ENCODE peak calls at places on chromosome 22, in ten cellular contexts. One of them, this sample, is unnamed.
A peak's percentile ranks its signal among the peaks of the same experiment; 100 is the strongest.

GRCh38 chr22:37819100-37819433 is 4.1 kb upstream of the GALR3 start:
- DNase-seq in choroid plexus epithelial cell: no peak
- DNase-seq in GM12865: no peak
- DNase-seq in pancreas: no peak
- DNase-seq in spleen: no peak
- DNase-seq in cardiac fibroblast: no peak
- DNase-seq in endodermal cell: no peak
- DNase-seq in dorsolateral prefrontal cortex: no peak
- DNase-seq in AG09309: no peak
- DNase-seq in lung: no peak
- DNase-seq in this sample: no peak

GRCh38 chr22:44003776-44004460 is 20.2 kb upstream of the PARVB start:
- DNase-seq in endodermal cell: peak; percentile 84
- DNase-seq in AG09309: no peak
- DNase-seq in cardiac fibroblast: no peak
- DNase-seq in GM12865: no peak
- DNase-seq in dorsolateral prefrontal cortex: no peak
- DNase-seq in pancreas: no peak
- DNase-seq in lung: no peak
- DNase-seq in spleen: peak; percentile 34
- DNase-seq in choroid plexus epithelial cell: peak; percentile 33
- DNase-seq in this sample: no peak

GRCh38 chr22:47009304-47010101 is 247.1 kb downstream of the TBC1D22A start:
- DNase-seq in choroid plexus epithelial cell: no peak
- DNase-seq in dorsolateral prefrontal cortex: no peak
- DNase-seq in pancreas: no peak
- DNase-seq in GM12865: no peak
- DNase-seq in endodermal cell: no peak
- DNase-seq in lung: no peak
- DNase-seq in cardiac fibroblast: no peak
- DNase-seq in spleen: no peak
- DNase-seq in AG09309: no peak
- DNase-seq in this sample: no peak

GRCh38 chr22:24834845-24835570 is 29.0 kb downstream of the SGSM1 start:
- DNase-seq in spleen: peak; percentile 10
- DNase-seq in dorsolateral prefrontal cortex: no peak
- DNase-seq in GM12865: peak; percentile 4
- DNase-seq in pancreas: peak; percentile 26
- DNase-seq in choroid plexus epithelial cell: peak; percentile 31
- DNase-seq in endodermal cell: peak; percentile 78
- DNase-seq in cardiac fibroblast: peak; percentile 28
- DNase-seq in lung: no peak
- DNase-seq in AG09309: no peak
- DNase-seq in this sample: no peak

GRCh38 chr22:23787910-23788309 is 1.1 kb downstream of the SMARCB1 start:
- DNase-seq in AG09309: no peak
- DNase-seq in GM12865: no peak
- DNase-seq in dorsolateral prefrontal cortex: no peak
- DNase-seq in spleen: no peak
- DNase-seq in choroid plexus epithelial cell: no peak
- DNase-seq in lung: no peak
- DNase-seq in endodermal cell: no peak
- DNase-seq in cardiac fibroblast: no peak
- DNase-seq in pancreas: no peak
- DNase-seq in this sample: no peak

GRCh38 chr22:24930678-24931077 is 15.8 kb downstream of the LHFPL7 start:
- DNase-seq in cardiac fibroblast: no peak
- DNase-seq in choroid plexus epithelial cell: no peak
- DNase-seq in GM12865: no peak
- DNase-seq in lung: no peak
- DNase-seq in dorsolateral prefrontal cortex: no peak
- DNase-seq in pancreas: no peak
- DNase-seq in AG09309: no peak
- DNase-seq in spleen: no peak
- DNase-seq in endodermal cell: no peak
- DNase-seq in this sample: no peak

GRCh38 chr22:37397246-37397645 is 30.0 kb downstream of the ELFN2 start:
- DNase-seq in GM12865: no peak
- DNase-seq in AG09309: no peak
- DNase-seq in spleen: no peak
- DNase-seq in pancreas: no peak
- DNase-seq in endodermal cell: no peak
- DNase-seq in choroid plexus epithelial cell: no peak
- DNase-seq in dorsolateral prefrontal cortex: no peak
- DNase-seq in lung: no peak
- DNase-seq in cardiac fibroblast: no peak
- DNase-seq in this sample: no peak

GRCh38 chr22:36510966-36511881 is 4.4 kb upstream of the FOXRED2 start:
- DNase-seq in dorsolateral prefrontal cortex: peak; percentile 41
- DNase-seq in endodermal cell: peak; percentile 88
- DNase-seq in lung: no peak
- DNase-seq in pancreas: no peak
- DNase-seq in choroid plexus epithelial cell: peak; percentile 76
- DNase-seq in AG09309: no peak
- DNase-seq in spleen: no peak
- DNase-seq in cardiac fibroblast: peak; percentile 67
- DNase-seq in GM12865: peak; percentile 60
- DNase-seq in this sample: no peak

GRCh38 chr22:41531736-41532477 is 12.4 kb downstream of the POLR3H start:
- DNase-seq in choroid plexus epithelial cell: no peak
- DNase-seq in endodermal cell: no peak
- DNase-seq in spleen: no peak
- DNase-seq in pancreas: no peak
- DNase-seq in cardiac fibroblast: no peak
- DNase-seq in dorsolateral prefrontal cortex: no peak
- DNase-seq in lung: no peak
- DNase-seq in AG09309: no peak
- DNase-seq in GM12865: no peak
- DNase-seq in this sample: no peak

GRCh38 chr22:37843746-37844089 is 416 bp downstream of the ANKRD54 start:
- DNase-seq in dorsolateral prefrontal cortex: peak; percentile 40
- DNase-seq in AG09309: no peak
- DNase-seq in spleen: peak; percentile 94
- DNase-seq in cardiac fibroblast: no peak
- DNase-seq in pancreas: peak; percentile 58
- DNase-seq in GM12865: peak; percentile 73
- DNase-seq in endodermal cell: no peak
- DNase-seq in lung: no peak
- DNase-seq in choroid plexus epithelial cell: peak; percentile 31
- DNase-seq in this sample: no peak

GRCh38 chr22:31150615-31151014 is 9.4 kb upstream of the RNF185 start:
- DNase-seq in spleen: no peak
- DNase-seq in AG09309: no peak
- DNase-seq in dorsolateral prefrontal cortex: no peak
- DNase-seq in pancreas: no peak
- DNase-seq in lung: no peak
- DNase-seq in cardiac fibroblast: no peak
- DNase-seq in choroid plexus epithelial cell: peak; percentile 29
- DNase-seq in GM12865: peak; percentile 14
- DNase-seq in endodermal cell: no peak
- DNase-seq in this sample: no peak
- TF ChIP-seq CTCF in spleen: no peak
- TF ChIP-seq CTCF in AG09309: peak; percentile 45
- TF ChIP-seq CTCF in dorsolateral prefrontal cortex: no peak
- TF ChIP-seq CTCF in pancreas: no peak
- TF ChIP-seq CTCF in lung: no peak
- TF ChIP-seq CTCF in cardiac fibroblast: peak; percentile 49
- TF ChIP-seq CTCF in choroid plexus epithelial cell: peak; percentile 61
- TF ChIP-seq CTCF in GM12865: peak; percentile 31
- TF ChIP-seq CTCF in endodermal cell: peak; percentile 70
- TF ChIP-seq CTCF in this sample: peak; percentile 39

DNA sequence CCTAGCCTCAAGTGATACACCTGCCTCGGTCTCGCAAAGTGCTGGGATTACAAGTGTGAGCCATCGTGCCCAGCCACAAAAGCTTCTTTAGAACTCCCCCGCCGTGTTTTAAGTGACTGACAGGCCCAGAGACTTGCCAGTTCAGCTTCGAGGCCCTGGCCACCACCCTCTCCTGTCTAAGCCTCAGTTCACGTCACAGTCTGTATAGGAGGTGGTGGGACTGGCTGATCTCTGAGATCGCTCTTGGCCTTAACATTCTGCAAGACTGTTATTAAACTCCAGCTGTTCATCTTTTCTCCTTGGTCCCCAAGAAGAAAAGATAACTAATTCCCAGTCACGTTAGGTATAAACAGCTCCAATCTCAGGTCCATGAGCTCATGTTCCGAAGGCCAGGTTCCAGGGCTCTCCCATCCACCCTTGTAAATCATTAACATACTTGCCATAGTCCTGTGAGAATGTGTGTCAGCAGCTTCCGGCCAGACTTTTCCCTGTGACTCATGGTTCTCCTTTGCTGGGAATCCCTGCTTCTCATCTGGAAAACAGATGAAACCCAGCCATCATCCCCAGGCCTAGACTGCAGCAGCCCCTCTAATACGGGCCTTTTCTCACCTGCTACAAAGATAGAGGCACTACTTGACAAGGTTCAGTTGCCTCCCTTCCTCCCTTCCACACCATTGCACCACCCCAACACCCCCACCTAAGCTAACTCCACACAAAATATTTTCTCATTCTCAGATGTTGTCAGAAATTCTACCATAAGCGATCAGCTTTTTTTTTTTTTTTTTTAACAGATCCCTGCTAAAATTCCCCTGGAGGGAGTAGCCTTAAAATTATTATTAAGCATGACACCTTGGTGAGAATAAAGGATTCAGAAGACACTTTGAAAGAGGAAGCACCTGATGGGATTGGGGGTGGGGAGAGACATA is 5.6 kb upstream of the KIAA0930 start:
- DNase-seq in lung: peak; percentile 67
- DNase-seq in dorsolateral prefrontal cortex: no peak
- DNase-seq in endodermal cell: peak; percentile 70
- DNase-seq in spleen: no peak
- DNase-seq in cardiac fibroblast: peak; percentile 91
- DNase-seq in AG09309: peak; percentile 94
- DNase-seq in pancreas: peak; percentile 93
- DNase-seq in choroid plexus epithelial cell: peak; percentile 88
- DNase-seq in GM12865: no peak
- DNase-seq in this sample: peak; percentile 97
- H3K4me3 ChIP-seq in lung: no peak overlapping the region
- H3K4me3 ChIP-seq in dorsolateral prefrontal cortex: no peak overlapping the region
- H3K4me3 ChIP-seq in endodermal cell: no peak overlapping the region
- H3K4me3 ChIP-seq in spleen: no peak overlapping the region
- H3K4me3 ChIP-seq in cardiac fibroblast: no peak overlapping the region
- H3K4me3 ChIP-seq in AG09309: no peak overlapping the region
- H3K4me3 ChIP-seq in pancreas: no peak overlapping the region
- H3K4me3 ChIP-seq in choroid plexus epithelial cell: no peak overlapping the region
- H3K4me3 ChIP-seq in GM12865: peak overlapping the region; percentile 6
- H3K4me3 ChIP-seq in this sample: no peak overlapping the region

GRCh38 chr22:32868928-32869327 is 67.4 kb downstream of the TIMP3 start:
- DNase-seq in spleen: no peak
- DNase-seq in AG09309: no peak
- DNase-seq in cardiac fibroblast: no peak
- DNase-seq in choroid plexus epithelial cell: no peak
- DNase-seq in pancreas: no peak
- DNase-seq in GM12865: no peak
- DNase-seq in dorsolateral prefrontal cortex: no peak
- DNase-seq in endodermal cell: no peak
- DNase-seq in lung: no peak
- DNase-seq in this sample: no peak

GRCh38 chr22:32870474-32870873 is 69.0 kb downstream of the TIMP3 start:
- DNase-seq in lung: no peak
- DNase-seq in spleen: no peak
- DNase-seq in dorsolateral prefrontal cortex: no peak
- DNase-seq in AG09309: no peak
- DNase-seq in cardiac fibroblast: no peak
- DNase-seq in choroid plexus epithelial cell: no peak
- DNase-seq in pancreas: no peak
- DNase-seq in endodermal cell: no peak
- DNase-seq in GM12865: no peak
- DNase-seq in this sample: no peak

GRCh38 chr22:32864041-32864440 is 62.5 kb downstream of the TIMP3 start:
- DNase-seq in lung: no peak
- DNase-seq in GM12865: no peak
- DNase-seq in AG09309: no peak
- DNase-seq in pancreas: no peak
- DNase-seq in dorsolateral prefrontal cortex: no peak
- DNase-seq in cardiac fibroblast: no peak
- DNase-seq in spleen: no peak
- DNase-seq in endodermal cell: no peak
- DNase-seq in choroid plexus epithelial cell: no peak
- DNase-seq in this sample: no peak

GRCh38 chr22:32864596-32864995 is 63.1 kb downstream of the TIMP3 start:
- DNase-seq in choroid plexus epithelial cell: no peak
- DNase-seq in GM12865: no peak
- DNase-seq in dorsolateral prefrontal cortex: no peak
- DNase-seq in pancreas: no peak
- DNase-seq in lung: no peak
- DNase-seq in cardiac fibroblast: no peak
- DNase-seq in spleen: no peak
- DNase-seq in AG09309: no peak
- DNase-seq in endodermal cell: no peak
- DNase-seq in this sample: no peak

DNA sequence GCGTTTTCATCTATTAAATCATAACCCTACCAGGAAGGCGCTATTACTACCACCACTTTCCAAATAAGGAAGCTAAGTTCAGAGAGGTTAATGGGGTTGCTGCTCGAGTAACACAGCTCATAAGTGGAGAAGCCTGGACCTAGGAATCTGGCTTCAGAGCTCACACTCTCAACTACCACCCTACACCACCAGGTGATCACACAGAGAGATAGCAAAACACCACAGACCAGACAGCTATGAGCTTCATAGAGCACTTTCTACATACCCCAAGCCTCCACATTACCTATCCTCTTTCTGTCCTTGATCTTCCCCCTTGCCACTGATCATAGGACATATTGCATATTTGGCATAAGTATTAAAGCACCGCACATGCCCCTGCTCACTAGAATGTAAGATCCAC is 65.4 kb downstream of the TIMP3 start:
- DNase-seq in lung: no peak
- DNase-seq in cardiac fibroblast: no peak
- DNase-seq in endodermal cell: no peak
- DNase-seq in AG09309: no peak
- DNase-seq in choroid plexus epithelial cell: no peak
- DNase-seq in GM12865: no peak
- DNase-seq in dorsolateral prefrontal cortex: no peak
- DNase-seq in pancreas: no peak
- DNase-seq in spleen: no peak
- DNase-seq in this sample: no peak
- TF ChIP-seq CTCF in lung: no peak
- TF ChIP-seq CTCF in cardiac fibroblast: no peak
- TF ChIP-seq CTCF in endodermal cell: peak; percentile 53
- TF ChIP-seq CTCF in AG09309: no peak
- TF ChIP-seq CTCF in choroid plexus epithelial cell: no peak
- TF ChIP-seq CTCF in GM12865: no peak
- TF ChIP-seq CTCF in dorsolateral prefrontal cortex: no peak
- TF ChIP-seq CTCF in pancreas: no peak
- TF ChIP-seq CTCF in spleen: no peak
- TF ChIP-seq CTCF in this sample: no peak

GRCh38 chr22:29031236-29031982 is 30.2 kb downstream of the C22orf31 start:
- DNase-seq in choroid plexus epithelial cell: peak; percentile 97
- DNase-seq in AG09309: peak; percentile 67
- DNase-seq in GM12865: no peak
- DNase-seq in cardiac fibroblast: peak; percentile 97
- DNase-seq in spleen: no peak
- DNase-seq in lung: peak; percentile 66
- DNase-seq in pancreas: peak; percentile 42
- DNase-seq in endodermal cell: peak; percentile 89
- DNase-seq in dorsolateral prefrontal cortex: peak; percentile 42
- DNase-seq in this sample: peak; percentile 89
- H3K4me3 ChIP-seq in choroid plexus epithelial cell: peak overlapping the region; percentile 55
- H3K4me3 ChIP-seq in AG09309: peak overlapping the region; percentile 50
- H3K4me3 ChIP-seq in GM12865: no peak overlapping the region
- H3K4me3 ChIP-seq in cardiac fibroblast: peak overlapping the region; percentile 32
- H3K4me3 ChIP-seq in spleen: peak overlapping the region; percentile 60
- H3K4me3 ChIP-seq in lung: no peak overlapping the region
- H3K4me3 ChIP-seq in pancreas: no peak overlapping the region
- H3K4me3 ChIP-seq in endodermal cell: peak overlapping the region; percentile 77
- H3K4me3 ChIP-seq in dorsolateral prefrontal cortex: no peak overlapping the region
- H3K4me3 ChIP-seq in this sample: peak overlapping the region; percentile 28

This sample was measured in HFF-Myc.